ENCODE peak calls at places on chromosomes 11 and 22, in five cellular contexts. K is left ventricle myocardium inferior, I is upper lobe of right lung, R is right lobe of liver, M is IMR-90. P is an unnamed sample.

GRCh38 chr11:61362542-61362875 is 335 bp downstream of the TMEM138 start:
- DNase-seq in R (no peak), I (no peak), M (peak; percentile 65), K (no peak), P (no peak)

GRCh38 chr11:65389294-65389980 is 3.0 kb downstream of the FRMD8 start:
- DNase-seq in M (no peak), K (no peak), R (no peak), I (peak; percentile 63), P (no peak)

GRCh38 chr11:76756341-76756771 is 26.8 kb upstream of the TSKU start:
- DNase-seq in I (no peak), M (no peak), K (no peak), R (no peak), P (no peak)

GRCh38 chr11:75103380-75104026 is 6.8 kb upstream of the OR2AT4 start:
- DNase-seq in I (no peak), R (no peak), K (no peak), M (peak; percentile 86), P (no peak)

GRCh38 chr22:32335471-32335870 is 22.2 kb upstream of the RFPL3 start:
- DNase-seq in M (no peak), I (peak; percentile 34), R (no peak), K (no peak), P (no peak)

GRCh38 chr11:62614275-62614674 is 1.2 kb downstream of the ROM1 start:
- DNase-seq in M (no peak), K (no peak), R (peak; percentile 49), I (no peak), P (no peak)

GRCh38 chr22:29661355-29661754 is 57.9 kb downstream of the NF2 start:
- DNase-seq in M (peak; percentile 58), R (no peak), K (no peak), I (no peak), P (no peak)

GRCh38 chr22:37052386-37053309 is 1.1 kb downstream of the KCTD17 start:
- DNase-seq in M (no peak), K (no peak), I (no peak), R (no peak), P (no peak)

GRCh38 chr11:8777907-8778767 is 95.5 kb downstream of the RPL27A start:
- DNase-seq in I (no peak), M (peak; percentile 71), K (peak; percentile 69), R (no peak), P (no peak)

GRCh38 chr11:69297926-69298777 is 4.2 kb downstream of the MYEOV start:
- DNase-seq in K (peak; percentile 82), M (peak; percentile 82), R (peak; percentile 78), I (peak; percentile 91), P (no peak)

GRCh38 chr11:706439-706956 is 467 bp downstream of the EPS8L2 start:
- DNase-seq in I (no peak), R (no peak), K (no peak), M (peak; percentile 36), P (no peak)

GRCh38 chr11:18986744-18987143 is 47.5 kb upstream of the MRGPRX1 start:
- DNase-seq in R (no peak), K (no peak), M (no peak), I (no peak), P (no peak)

GRCh38 chr11:119875841-119876600 is 147.0 kb upstream of the NECTIN1 start:
- DNase-seq in M (no peak), K (no peak), I (peak; percentile 56), R (no peak), P (no peak)

GRCh38 chr11:76560219-76560618 is 110.3 kb downstream of the LRRC32 start:
- DNase-seq in K (no peak), M (no peak), I (no peak), R (no peak), P (no peak)

GRCh38 chr11:66224226-66224850 is 44.1 kb upstream of the RAB1B start:
- DNase-seq in I (peak; percentile 39), K (no peak), R (no peak), M (no peak), P (no peak)

GRCh38 chr22:46579751-46580449 is 40.3 kb upstream of the GRAMD4 start:
- DNase-seq in M (no peak), R (no peak), K (peak; percentile 16), I (peak; percentile 63), P (no peak)

GRCh38 chr11:26820739-26821138 is 98.9 kb upstream of the SLC5A12 start:
- DNase-seq in K (no peak), I (no peak), R (no peak), M (peak; percentile 66), P (no peak)

GRCh38 chr11:69382131-69383128 is 88.5 kb downstream of the MYEOV start:
- DNase-seq in R (peak; percentile 41), K (peak; percentile 57), M (no peak), I (peak; percentile 67), P (no peak)

DNA sequence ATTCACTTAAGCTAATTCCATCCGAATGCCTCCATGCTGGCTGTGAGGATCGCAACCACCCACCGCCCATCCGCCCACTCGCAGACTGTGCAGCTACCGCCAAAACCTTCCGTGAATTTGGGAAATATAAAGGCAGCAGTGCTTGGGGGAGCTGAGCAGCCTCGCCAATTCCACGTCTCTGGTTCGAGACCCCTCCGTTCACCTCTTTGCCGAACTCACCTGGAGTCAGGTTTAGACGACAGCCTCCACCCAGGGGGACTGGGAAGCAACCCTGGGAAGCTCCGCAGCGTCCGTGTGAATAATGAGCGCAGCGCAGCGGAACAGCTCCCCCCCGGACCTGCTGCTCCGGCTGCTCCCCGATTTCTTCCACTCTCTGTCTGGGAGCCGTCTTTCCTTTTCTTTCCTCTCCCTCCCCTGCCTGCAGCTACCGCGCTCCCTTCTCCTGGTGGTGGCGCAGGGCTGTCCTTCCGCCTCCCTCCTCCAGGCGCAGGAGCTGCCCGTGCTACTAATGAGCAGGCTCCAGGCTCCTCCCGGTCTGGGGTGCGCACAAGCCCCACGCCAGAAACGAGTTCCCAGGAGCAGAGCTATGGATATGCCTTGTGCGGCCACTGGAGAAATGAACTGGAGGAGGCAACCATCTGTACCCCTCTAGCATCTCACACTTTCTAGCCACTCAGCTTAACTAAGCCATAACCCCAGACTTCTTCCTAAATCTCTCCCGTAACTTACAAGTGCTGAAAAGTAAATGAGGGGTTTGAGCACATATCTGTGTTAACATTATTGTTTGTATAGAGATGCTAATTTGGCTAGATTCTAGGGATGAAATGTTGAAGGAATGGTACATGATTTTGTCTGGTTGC is 107.3 kb downstream of the XKR3 start:
- DNase-seq in M (no peak), R (no peak), K (no peak), I (no peak), P (no peak)
- H3K9me3 ChIP-seq in M (peaks cover 2% of the 10 kb centered on the region), R (no peaks in the 10 kb centered on the region), K (no peaks in the 10 kb centered on the region), I (no peaks in the 10 kb centered on the region), P (no peaks in the 10 kb centered on the region)

GRCh38 chr11:59944761-59945160 is 6.5 kb downstream of the OOSP1 start:
- DNase-seq in R (no peak), K (no peak), I (no peak), M (no peak), P (no peak)
- H3K4me3 ChIP-seq in R (no peak overlapping the region), K (no peak overlapping the region), I (no peak overlapping the region), M (no peak overlapping the region), P (no peak overlapping the region)

DNA sequence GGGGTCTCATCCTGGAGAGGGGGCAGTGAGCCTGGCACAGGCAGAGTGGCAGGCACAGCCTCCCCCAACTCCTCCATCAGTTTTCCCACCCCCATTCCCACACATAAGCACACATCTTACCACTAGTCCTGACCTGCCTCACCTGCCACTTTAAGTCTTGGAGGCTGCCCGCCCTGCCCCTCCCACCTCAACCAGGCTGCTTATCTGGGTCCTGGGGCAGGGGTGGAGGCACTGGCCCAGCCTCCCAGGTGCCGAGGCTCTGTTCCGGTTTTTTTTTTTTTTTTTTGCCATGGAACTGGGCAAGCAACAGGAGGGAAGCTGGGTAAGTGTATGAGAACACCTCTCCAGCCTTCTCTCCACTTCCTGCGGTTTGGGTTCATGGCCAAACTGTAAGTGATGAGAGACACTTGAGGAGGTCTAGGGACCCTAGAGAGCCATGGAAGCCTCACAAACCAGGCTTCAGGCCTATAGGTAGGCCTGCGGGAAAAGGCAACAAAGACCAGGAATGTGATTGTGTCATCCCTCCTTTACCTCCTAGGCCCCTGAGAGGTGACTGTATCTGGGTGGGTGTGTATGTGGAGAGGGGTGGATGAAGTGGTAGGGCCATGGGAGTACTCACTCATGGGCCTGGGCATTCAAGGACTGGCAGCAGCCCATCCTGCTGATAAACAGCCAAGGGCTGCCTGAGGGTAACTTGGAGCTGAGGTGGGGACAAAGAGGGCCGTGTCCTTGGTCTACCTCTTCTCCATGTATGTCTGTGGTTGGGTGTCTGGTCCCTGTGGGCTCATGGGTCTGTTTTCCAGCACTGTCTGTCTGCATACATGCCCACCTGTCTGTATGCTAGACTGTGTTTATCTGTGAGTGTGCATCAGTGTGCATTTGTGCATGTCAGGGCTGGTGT is 22.6 kb downstream of the PHLDB1 start:
- DNase-seq in I (no peak), R (no peak), K (no peak), M (no peak), P (no peak)
- H3K4me1 ChIP-seq in I (peaks cover 37% of the 10 kb centered on the region), R (peaks cover 6% of the 10 kb centered on the region), K (peaks cover 99% of the 10 kb centered on the region), M (peaks cover 20% of the 10 kb centered on the region), P (no peaks in the 10 kb centered on the region)

DNA sequence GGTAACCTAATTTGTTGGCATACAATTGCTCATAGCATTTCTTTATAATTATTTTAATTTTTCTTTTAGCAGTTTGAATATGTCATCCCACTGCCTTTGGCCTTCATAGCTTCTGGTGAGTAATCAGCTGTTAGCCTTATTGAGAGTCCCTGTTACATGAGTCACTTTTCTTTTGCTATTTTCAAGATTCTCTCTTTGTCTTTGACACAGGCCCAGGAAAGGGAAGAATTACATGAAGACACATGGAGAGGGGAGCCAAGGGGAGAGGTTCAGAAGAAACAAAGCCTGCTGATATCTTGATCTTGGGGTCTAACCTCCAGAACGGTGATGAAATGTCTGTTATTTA is 418.2 kb downstream of the METTL15 start:
- DNase-seq in K (no peak), R (no peak), M (peak; percentile 25), I (no peak), P (no peak)
- H3K9me3 ChIP-seq in K (peaks cover 32% of the 10 kb centered on the region), R (no peaks in the 10 kb centered on the region), M (peaks cover 17% of the 10 kb centered on the region), I (peaks cover 6% of the 10 kb centered on the region), P (peaks cover 6% of the 10 kb centered on the region)

DNA sequence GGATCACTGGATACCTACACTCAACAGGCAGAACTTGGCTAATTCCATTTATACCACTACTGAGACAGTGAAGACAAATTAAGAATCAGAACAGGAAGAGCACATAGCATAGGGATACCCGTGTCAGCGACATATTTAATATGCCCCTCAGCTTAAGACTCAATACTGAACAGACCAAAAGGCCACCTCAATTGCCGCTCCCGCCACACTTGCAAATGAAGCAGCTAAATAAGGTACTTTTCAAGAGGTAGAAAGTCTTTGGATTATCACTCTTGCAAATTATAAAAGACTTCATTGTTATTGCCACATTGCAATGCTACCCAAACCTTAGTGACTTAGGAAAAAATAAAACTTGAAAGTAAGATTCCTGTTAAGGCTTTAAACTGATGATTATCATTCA is 3.1 kb downstream of the DDX17 start:
- DNase-seq in R (no peak), K (no peak), I (no peak), M (no peak), P (no peak)
- H3K4me3 ChIP-seq in R (no peak overlapping the region), K (peak overlapping the region; percentile 93), I (peak overlapping the region; percentile 80), M (peak overlapping the region; percentile 12), P (peak overlapping the region; percentile 37)

GRCh38 chr11:23212829-23213228 is 352.6 kb upstream of the CCDC179 start:
- DNase-seq in K (no peak), I (no peak), M (no peak), R (no peak), P (no peak)
- H3K4me1 ChIP-seq in K (no peaks in the 10 kb centered on the region), I (no peaks in the 10 kb centered on the region), M (no peaks in the 10 kb centered on the region), R (no peaks in the 10 kb centered on the region), P (no peaks in the 10 kb centered on the region)

GRCh38 chr22:19402642-19403191 is 28.8 kb downstream of the HIRA start:
- DNase-seq in K (no peak), I (no peak), M (no peak), R (no peak), P (no peak)
- H3K9me3 ChIP-seq in K (no peaks in the 10 kb centered on the region), I (no peaks in the 10 kb centered on the region), M (no peaks in the 10 kb centered on the region), R (no peaks in the 10 kb centered on the region), P (no peaks in the 10 kb centered on the region)

P was measured in Panc1.